ENCODE peak calls at places on chromosomes 1 and 21, in nine cellular contexts. X, G, L, F, Y, B, T, E and R are unnamed samples. For H3K4me1 and H3K36me3, the result is how much of the 10 kb centered on the place peaks cover.

GRCh38 chr1:109960745-109961094 is 23.8 kb upstream of the AHCYL1 start:
- DNase-seq in T (no peak), G (no peak), L (no peak), B (no peak), E (no peak), F (no peak), Y (no peak), X (no peak), R (no peak)

GRCh38 chr1:48160486-48161132 is 61.9 kb upstream of the SLC5A9 start:
- DNase-seq in E (no peak), F (no peak), G (no peak), T (no peak), X (no peak), B (peak), L (no peak), Y (no peak), R (no peak)

GRCh38 chr1:247373721-247374141 is 42.1 kb upstream of the ZNF496 start:
- DNase-seq in L (peak), T (peak), X (no peak), E (no peak), G (peak), Y (peak), B (peak), F (peak), R (peak)

GRCh38 chr1:228120351-228121091 is 11.4 kb upstream of the MRPL55 start:
- DNase-seq in L (no peak), G (no peak), F (no peak), B (no peak), X (no peak), E (no peak), T (no peak), Y (no peak), R (no peak)

GRCh38 chr1:202586018-202586821 is 124.0 kb downstream of the SYT2 start:
- DNase-seq in Y (peak), L (peak), G (no peak), X (peak), F (no peak), B (no peak), E (peak), T (peak), R (no peak)

GRCh38 chr1:228958121-228958520 is 222.8 kb downstream of the RHOU start:
- DNase-seq in Y (no peak), L (no peak), G (no peak), T (no peak), F (no peak), X (no peak), E (no peak), B (no peak), R (no peak)

GRCh38 chr1:104163912-104164476 is 414.3 kb downstream of the AMY1C start:
- DNase-seq in G (no peak), E (no peak), L (no peak), F (no peak), Y (no peak), T (no peak), B (no peak), X (no peak), R (no peak)

GRCh38 chr1:241022366-241022765 is 334.6 kb downstream of the RGS7 start:
- DNase-seq in L (no peak), F (no peak), E (no peak), T (no peak), Y (no peak), X (peak), B (no peak), G (no peak), R (no peak)

GRCh38 chr21:42973991-42974831 is at the start of gene PKNOX1:
- DNase-seq in X (peak), T (peak), E (peak), F (peak), L (peak), B (peak), G (peak), Y (peak), R (peak)

GRCh38 chr1:158007949-158008386 is 14.5 kb downstream of the KIRREL1 start:
- DNase-seq in L (no peak), B (no peak), X (no peak), Y (no peak), E (no peak), G (no peak), F (no peak), T (no peak), R (no peak)

GRCh38 chr1:153025797-153026196 is 5.2 kb upstream of the SPRR1B start:
- DNase-seq in L (no peak), X (no peak), E (no peak), T (no peak), F (no peak), B (no peak), Y (no peak), G (no peak), R (no peak)

GRCh38 chr1:15304708-15305326 is 57.8 kb downstream of the FHAD1 start:
- DNase-seq in B (peak), Y (peak), G (peak), L (no peak), T (peak), X (peak), E (peak), F (peak), R (peak)

GRCh38 chr1:214569357-214570004 is 18.1 kb upstream of the PTPN14 start:
- DNase-seq in X (peak), E (no peak), T (no peak), G (no peak), Y (no peak), F (no peak), L (no peak), B (no peak), R (no peak)

GRCh38 chr1:12581179-12581578 is 36.8 kb downstream of the DHRS3 start:
- DNase-seq in B (no peak), F (no peak), E (no peak), G (no peak), T (no peak), Y (no peak), X (no peak), L (peak), R (no peak)

GRCh38 chr1:171597203-171597602 is 24.8 kb upstream of the MYOCOS start:
- DNase-seq in T (no peak), F (no peak), E (no peak), Y (no peak), B (no peak), L (no peak), G (no peak), X (no peak), R (no peak)

GRCh38 chr1:68358439-68358838 is 91.3 kb downstream of the RPE65 start:
- DNase-seq in B (no peak), E (no peak), Y (no peak), F (no peak), T (no peak), L (no peak), G (peak), X (no peak), R (no peak)

GRCh38 chr21:33684923-33685560 is 42.7 kb downstream of the ITSN1 start:
- DNase-seq in Y (no peak), B (no peak), G (no peak), F (no peak), L (no peak), T (peak), X (no peak), E (no peak), R (no peak)

GRCh38 chr1:96487961-96488360 is 233.6 kb upstream of the PTBP2 start:
- DNase-seq in E (no peak), G (no peak), F (no peak), B (no peak), T (no peak), L (no peak), Y (no peak), X (no peak), R (no peak)

GRCh38 chr1:24641646-24642151 is 1.4 kb upstream of the SRRM1 start:
- DNase-seq in G (peak), E (no peak), B (no peak), Y (peak), T (peak), F (peak), X (no peak), L (peak), R (no peak)

GRCh38 chr1:151860504-151861187 is 7.1 kb upstream of the THEM5 start:
- DNase-seq in B (no peak), X (no peak), L (no peak), G (no peak), Y (no peak), T (no peak), F (no peak), E (no peak), R (no peak)
- H3K4me1 ChIP-seq in B (under half), X (under half), L (under half), G (under half), Y (under half), T (under half), F (under half), E (under half), R (under half)

DNA sequence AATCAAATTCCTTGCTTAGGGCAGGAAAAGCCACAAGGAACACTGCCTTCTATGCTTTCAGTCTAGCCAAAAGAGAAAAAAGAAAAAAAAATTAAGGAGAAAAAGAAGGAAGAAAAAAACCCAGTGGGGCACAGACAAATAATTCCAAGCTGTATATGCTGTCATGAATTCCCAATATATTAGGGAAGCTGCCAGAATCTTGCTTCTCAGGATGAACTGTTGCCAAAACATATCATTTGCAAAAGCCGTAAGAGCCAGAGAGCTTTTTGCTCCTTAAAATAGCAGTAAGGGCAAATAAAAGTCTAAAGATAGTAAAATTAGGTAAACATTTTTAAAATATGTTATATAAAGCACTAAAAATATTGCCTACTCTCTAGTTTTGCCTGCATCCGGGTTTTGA is 52.1 kb downstream of the PGM1 start:
- DNase-seq in F (no peak), T (no peak), X (no peak), Y (no peak), E (no peak), L (no peak), B (no peak), G (no peak), R (no peak)
- H3K36me3 ChIP-seq in F (under half), T (under half), X (under half), Y (under half), E (under half), L (under half), B (under half), G (under half), R (under half)

GRCh38 chr1:193406901-193407300 is 220.5 kb upstream of the B3GALT2 start:
- DNase-seq in G (no peak), Y (no peak), F (peak), E (no peak), L (no peak), T (peak), B (peak), X (peak), R (no peak)
- H3K4me3 ChIP-seq in G (no peak), Y (no peak), F (no peak), E (no peak), L (no peak), T (no peak), B (no peak), X (no peak), R (no peak)

DNA sequence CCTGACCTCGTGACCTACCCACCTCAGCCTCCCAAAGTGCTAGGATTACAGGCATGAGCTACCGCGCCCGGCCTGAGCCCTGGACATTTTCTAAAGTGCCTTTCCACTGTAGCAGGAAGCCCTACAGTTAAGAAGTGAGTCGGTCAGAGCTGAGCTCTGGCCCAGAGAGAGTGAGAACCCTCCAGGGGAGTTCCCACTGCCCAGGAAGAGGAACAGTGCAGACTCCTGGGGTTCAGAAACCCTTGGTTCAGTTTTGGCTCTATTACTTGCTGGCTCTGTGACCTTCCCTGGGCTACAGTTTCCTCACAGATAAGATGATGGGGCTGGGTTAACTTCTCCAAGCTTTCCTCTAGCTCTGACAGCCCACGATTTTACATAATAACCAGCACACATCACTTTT is 20.9 kb downstream of the SLC9A1 start:
- DNase-seq in E (no peak), T (no peak), L (no peak), X (no peak), G (no peak), F (no peak), Y (no peak), B (no peak), R (no peak)
- H3K4me1 ChIP-seq in E (under half), T (under half), L (under half), X (under half), G (under half), F (under half), Y (under half), B (under half), R (under half)

DNA sequence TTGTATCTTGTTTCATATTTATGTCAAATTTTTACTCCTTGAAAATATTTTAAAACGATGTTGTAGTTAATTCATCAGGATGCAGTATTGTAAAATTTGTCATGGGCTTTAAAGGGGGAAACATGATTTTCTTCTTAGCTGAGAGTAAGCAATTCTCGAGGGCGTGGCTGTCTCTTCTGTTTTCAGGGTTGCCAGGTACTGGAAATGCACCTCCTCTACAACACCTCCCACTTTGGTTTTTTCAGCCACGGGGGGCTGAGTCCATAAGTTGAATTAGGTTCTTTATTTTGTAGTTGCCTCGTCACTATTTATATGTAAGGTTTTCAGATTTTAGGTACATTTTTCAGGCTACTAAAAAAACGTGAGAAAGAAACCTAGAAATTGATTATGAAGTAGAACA is 64.0 kb downstream of the PRDM2 start:
- DNase-seq in E (no peak), X (no peak), T (no peak), L (no peak), Y (no peak), G (no peak), B (no peak), F (peak), R (no peak)
- H3K36me3 ChIP-seq in E (under half), X (under half), T (under half), L (under half), Y (under half), G (under half), B (under half), F (under half), R (under half)

GRCh38 chr1:2174348-2175054 is 20.1 kb downstream of the FAAP20 start:
- DNase-seq in T (peak), F (peak), E (no peak), L (no peak), G (peak), X (peak), B (peak), Y (peak), R (no peak)
- H3K4me3 ChIP-seq in T (no peak), F (no peak), E (peak), L (no peak), G (peak), X (no peak), B (no peak), Y (peak), R (no peak)

DNA sequence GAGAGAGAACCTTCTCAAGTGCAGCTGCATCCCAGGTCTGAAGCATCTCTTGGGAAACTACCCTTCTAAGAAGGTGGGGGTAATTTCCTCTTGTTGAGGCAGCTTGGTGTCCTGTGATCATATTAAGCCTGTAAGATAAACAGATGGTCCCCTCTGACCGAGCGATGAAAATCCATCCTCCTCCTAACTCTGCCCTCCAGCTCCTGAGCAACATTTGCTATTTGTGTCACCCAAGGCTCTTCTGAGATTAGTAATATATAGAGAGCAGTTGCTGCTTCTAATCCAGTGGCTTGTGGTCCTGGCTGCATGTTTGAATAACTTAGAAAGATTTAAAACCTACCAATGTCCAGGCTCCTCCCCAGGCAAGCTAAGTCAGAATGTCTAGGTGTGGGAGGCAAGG is 123.7 kb downstream of the DISC1 start:
- DNase-seq in E (no peak), G (no peak), B (no peak), T (no peak), F (no peak), X (no peak), L (no peak), Y (no peak), R (no peak)
- H3K4me1 ChIP-seq in E (under half), G (under half), B (under half), T (under half), F (under half), X (under half), L (under half), Y (under half), R (under half)

DNA sequence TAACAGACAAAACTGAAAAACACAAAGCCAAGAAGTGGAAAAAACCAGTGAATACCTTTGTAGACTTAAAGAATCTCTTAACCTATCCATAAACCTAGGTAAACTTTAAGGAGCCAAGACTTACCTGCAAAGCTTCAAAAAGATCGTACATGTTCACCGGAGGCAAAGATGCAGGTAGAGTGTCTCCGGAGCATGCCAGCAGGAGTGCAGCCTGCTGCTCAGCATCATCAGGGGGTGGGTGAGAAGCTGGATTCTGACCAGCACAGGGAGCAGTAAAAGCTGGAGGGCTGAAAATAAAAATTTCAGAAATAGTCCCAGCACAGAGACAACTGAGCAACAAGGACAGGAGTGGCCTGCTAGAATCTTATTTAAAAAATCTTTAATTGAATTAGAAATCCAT is 18.1 kb downstream of the TADA1 start:
- DNase-seq in E (no peak), G (no peak), X (no peak), F (no peak), Y (no peak), L (no peak), B (no peak), T (no peak), R (no peak)
- H3K36me3 ChIP-seq in E (under half), G (half or more), X (half or more), F (under half), Y (under half), L (under half), B (half or more), T (half or more), R (half or more)

GRCh38 chr1:40185951-40186864 is 25.0 kb downstream of the RLF start:
- DNase-seq in X (no peak), B (no peak), Y (no peak), E (no peak), L (no peak), F (peak), T (no peak), G (no peak), R (no peak)
- H3K4me3 ChIP-seq in X (no peak), B (no peak), Y (no peak), E (no peak), L (no peak), F (no peak), T (no peak), G (no peak), R (no peak)

DNA sequence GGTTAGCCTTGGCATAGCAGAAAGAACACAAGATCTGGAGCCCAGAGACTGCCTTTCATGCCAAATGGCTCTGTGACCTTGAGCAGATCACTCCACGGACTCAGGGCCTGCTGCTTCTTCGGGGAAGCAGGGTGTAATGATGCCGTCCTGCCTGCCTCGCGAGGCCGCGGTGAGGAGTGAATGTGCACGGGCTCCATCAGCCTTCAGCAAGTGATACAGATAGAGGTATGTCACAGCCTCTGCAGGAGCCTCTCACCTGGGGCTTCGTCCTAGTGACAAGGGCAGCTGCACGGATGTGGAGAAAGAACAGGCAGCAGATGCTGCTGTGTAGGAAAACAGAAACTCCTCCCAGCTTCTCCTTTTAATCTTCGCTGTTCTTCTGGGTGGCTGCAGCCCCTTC is 127.5 kb downstream of the KCNN3 start:
- DNase-seq in G (no peak), L (no peak), T (no peak), B (no peak), Y (no peak), E (no peak), X (no peak), F (no peak), R (no peak)
- H3K4me1 ChIP-seq in G (under half), L (under half), T (under half), B (under half), Y (under half), E (under half), X (under half), F (under half), R (under half)